ENCODE peak calls at places on chromosome 7, in ten cellular contexts. D, M, L, E, F, A, B, X, Q and Y are unnamed samples.

GRCh38 chr7:128026551-128026950 is 4.7 kb downstream of the LRRC4 start:
- DNase-seq in D (no peak), M (no peak), L (no peak), E (no peak), F (no peak), A (no peak), B (no peak), X (no peak), Q (no peak), Y (no peak)

GRCh38 chr7:18426564-18427226 is 68.9 kb upstream of the HDAC9 start:
- DNase-seq in D (no peak), M (no peak), L (no peak), E (no peak), F (no peak), A (no peak), B (no peak), X (no peak), Q (no peak), Y (no peak)

GRCh38 chr7:23664122-23664521 is 15.9 kb upstream of the FAM221A start:
- DNase-seq in D (no peak), M (no peak), L (no peak), E (no peak), F (no peak), A (no peak), B (no peak), X (no peak), Q (no peak), Y (no peak)

GRCh38 chr7:105934577-105935185 is 28.4 kb upstream of the CDHR3 start:
- DNase-seq in D (no peak), M (no peak), L (peak; percentile 13), E (no peak), F (no peak), A (peak; percentile 56), B (peak; percentile 64), X (peak; percentile 26), Q (no peak), Y (no peak)

GRCh38 chr7:98372993-98373392 is 27.9 kb downstream of the BAIAP2L1 start:
- DNase-seq in D (no peak), M (no peak), L (no peak), E (no peak), F (no peak), A (peak; percentile 35), B (no peak), X (no peak), Q (no peak), Y (no peak)

GRCh38 chr7:85237721-85238120 is 50.9 kb upstream of the SEMA3D start:
- DNase-seq in D (no peak), M (no peak), L (no peak), E (no peak), F (no peak), A (no peak), B (no peak), X (no peak), Q (no peak), Y (no peak)

GRCh38 chr7:141231018-141231792 is 157.3 kb downstream of the TMEM178B start:
- DNase-seq in D (no peak), M (peak; percentile 19), L (no peak), E (no peak), F (no peak), A (peak; percentile 24), B (peak; percentile 28), X (no peak), Q (no peak), Y (no peak)

GRCh38 chr7:99953649-99954048 is 22.2 kb downstream of the AZGP1 start:
- DNase-seq in D (no peak), M (no peak), L (peak; percentile 67), E (peak; percentile 91), F (no peak), A (peak; percentile 40), B (no peak), X (no peak), Q (no peak), Y (no peak)

GRCh38 chr7:30817060-30817770 is 46.0 kb downstream of the MINDY4 start:
- DNase-seq in D (peak; percentile 77), M (no peak), L (no peak), E (no peak), F (no peak), A (no peak), B (no peak), X (no peak), Q (no peak), Y (no peak)

GRCh38 chr7:47884675-47885074 is 63.6 kb downstream of the PKD1L1 start:
- DNase-seq in D (peak; percentile 79), M (no peak), L (no peak), E (no peak), F (no peak), A (no peak), B (no peak), X (no peak), Q (no peak), Y (no peak)

GRCh38 chr7:41175435-41175834 is 527.5 kb downstream of the INHBA start:
- DNase-seq in D (no peak), M (no peak), L (no peak), E (no peak), F (no peak), A (no peak), B (no peak), X (no peak), Q (peak; percentile 24), Y (no peak)

GRCh38 chr7:78080811-78081210 is 282.2 kb downstream of the PHTF2 start:
- DNase-seq in D (no peak), M (no peak), L (no peak), E (no peak), F (no peak), A (no peak), B (no peak), X (no peak), Q (no peak), Y (no peak)

GRCh38 chr7:51067757-51068156 is 248.9 kb downstream of the COBL start:
- DNase-seq in D (peak; percentile 92), M (peak; percentile 67), L (peak; percentile 88), E (peak; percentile 66), F (no peak), A (peak; percentile 69), B (peak; percentile 53), X (peak; percentile 42), Q (peak; percentile 33), Y (no peak)

GRCh38 chr7:51068401-51068800 is 248.2 kb downstream of the COBL start:
- DNase-seq in D (no peak), M (no peak), L (no peak), E (no peak), F (no peak), A (no peak), B (no peak), X (no peak), Q (no peak), Y (no peak)

GRCh38 chr7:51070163-51070562 is 246.4 kb downstream of the COBL start:
- DNase-seq in D (peak; percentile 26), M (no peak), L (no peak), E (no peak), F (no peak), A (no peak), B (no peak), X (no peak), Q (no peak), Y (no peak)

GRCh38 chr7:51071427-51071826 is 245.2 kb downstream of the COBL start:
- DNase-seq in D (no peak), M (no peak), L (no peak), E (no peak), F (no peak), A (no peak), B (no peak), X (no peak), Q (no peak), Y (no peak)

GRCh38 chr7:51069411-51070083 is 247.1 kb downstream of the COBL start:
- DNase-seq in D (peak; percentile 79), M (no peak), L (no peak), E (no peak), F (no peak), A (no peak), B (no peak), X (no peak), Q (no peak), Y (no peak)
- H3K27ac ChIP-seq in D (peak overlapping the region; percentile 29), M (no peak overlapping the region), L (no peak overlapping the region), E (peak overlapping the region; percentile 33), F (no peak overlapping the region), A (no peak overlapping the region), B (no peak overlapping the region), X (no peak overlapping the region), Q (no peak overlapping the region), Y (no peak overlapping the region)

GRCh38 chr7:80565554-80565953 is 53.7 kb upstream of the GNAT3 start:
- DNase-seq in D (no peak), M (no peak), L (no peak), E (no peak), F (no peak), A (no peak), B (no peak), X (no peak), Q (no peak), Y (no peak)
- TF ChIP-seq POLR2A in D (no peak), M (no peak), L (no peak), E (no peak), F (no peak), A (no peak), B (no peak), X (no peak), Q (no peak), Y (no peak)

GRCh38 chr7:116930156-116930913 is 23.0 kb upstream of the ST7 start:
- DNase-seq in D (peak; percentile 95), M (peak; percentile 76), L (peak; percentile 87), E (peak; percentile 82), F (no peak), A (peak; percentile 80), B (peak; percentile 62), X (peak; percentile 83), Q (no peak), Y (peak; percentile 90)
- H3K27ac ChIP-seq in D (no peak overlapping the region), M (no peak overlapping the region), L (no peak overlapping the region), E (no peak overlapping the region), F (no peak overlapping the region), A (no peak overlapping the region), B (no peak overlapping the region), X (no peak overlapping the region), Q (no peak overlapping the region), Y (no peak overlapping the region)

DNA sequence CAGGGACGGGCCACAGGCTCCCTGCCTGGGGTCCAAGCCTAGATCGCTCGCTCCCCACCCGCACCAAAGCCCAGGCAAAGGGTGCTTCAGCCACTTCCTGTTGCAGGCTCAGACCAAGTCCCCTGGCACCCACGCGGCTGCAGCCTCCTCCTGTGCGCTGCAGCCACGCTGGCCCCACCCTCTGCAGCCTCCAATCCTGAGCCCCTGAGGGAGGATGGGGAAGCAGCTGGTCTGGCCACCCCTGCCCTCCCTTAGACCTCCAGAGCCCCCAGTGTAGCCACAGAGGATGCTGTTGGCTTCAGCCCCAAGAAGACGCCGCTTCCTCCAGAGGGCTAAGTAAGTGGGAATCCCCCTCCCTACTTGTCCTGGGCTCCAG is 9.3 kb downstream of the LIMK1 start:
- DNase-seq in D (no peak), M (no peak), L (no peak), E (no peak), F (no peak), A (peak; percentile 27), B (no peak), X (peak; percentile 51), Q (peak; percentile 87), Y (no peak)
- TF ChIP-seq POLR2A in D (no peak), M (no peak), L (no peak), E (no peak), F (no peak), A (no peak), B (no peak), X (no peak), Q (peak; percentile 34), Y (no peak)

GRCh38 chr7:73999664-74000420 is 28.1 kb upstream of the ELN start:
- DNase-seq in D (no peak), M (no peak), L (peak; percentile 64), E (no peak), F (no peak), A (peak; percentile 31), B (no peak), X (peak; percentile 61), Q (peak; percentile 66), Y (no peak)
- H3K27ac ChIP-seq in D (peak overlapping the region; percentile 88), M (no peak overlapping the region), L (no peak overlapping the region), E (peak overlapping the region; percentile 42), F (peak overlapping the region; percentile 82), A (no peak overlapping the region), B (no peak overlapping the region), X (no peak overlapping the region), Q (no peak overlapping the region), Y (no peak overlapping the region)